ENCODE peak calls at places on chromosomes 4 and X, in eight cellular contexts. F, U, X, E, H, K, I and R are unnamed samples.

GRCh38 chr4:61468091-61468720 is 268.1 kb downstream of the ADGRL3 start:
- DNase-seq in E (peak; percentile 79), U (no peak), X (no peak), H (peak; percentile 78), K (no peak), F (no peak), I (no peak), R (no peak)

GRCh38 chrX:133415276-133416105 is at the start of gene GPC4:
- DNase-seq in F (no peak), H (no peak), X (no peak), I (no peak), U (no peak), K (no peak), E (peak; percentile 12), R (no peak)

GRCh38 chr4:26076000-26076587 is 162.1 kb downstream of the SMIM20 start:
- DNase-seq in F (no peak), I (no peak), E (no peak), H (peak; percentile 20), K (no peak), X (peak; percentile 62), U (no peak), R (peak; percentile 83)

GRCh38 chr4:29304595-29304994 is 1415.6 kb upstream of the PCDH7 start:
- DNase-seq in K (no peak), I (no peak), X (no peak), U (no peak), H (no peak), E (no peak), F (no peak), R (no peak)

GRCh38 chr4:168569909-168570276 is 73.0 kb downstream of the PALLD start:
- DNase-seq in F (no peak), K (no peak), H (no peak), X (no peak), I (no peak), U (no peak), E (no peak), R (no peak)

GRCh38 chr4:152304220-152304619 is 231.7 kb downstream of the FBXW7 start:
- DNase-seq in X (no peak), I (no peak), F (no peak), K (no peak), U (no peak), E (no peak), H (peak; percentile 15), R (no peak)

GRCh38 chr4:37644962-37645361 is 41.2 kb downstream of the RELL1 start:
- DNase-seq in U (no peak), I (no peak), X (no peak), F (no peak), H (no peak), K (no peak), E (no peak), R (no peak)

GRCh38 chr4:32396504-32396903 is 1676.3 kb downstream of the PCDH7 start:
- DNase-seq in K (no peak), U (no peak), X (no peak), H (no peak), E (no peak), F (no peak), I (no peak), R (no peak)

GRCh38 chrX:572490-573124 is 58.0 kb upstream of the SHOX start:
- DNase-seq in H (no peak), I (no peak), U (no peak), X (no peak), K (no peak), F (no peak), E (no peak), R (peak; percentile 20)